ENCODE peak calls at places on chromosomes 12 and 14, in six cellular contexts. Z, N, O, U, L and W are unnamed samples.

GRCh38 chr14:99619873-99620834 is 16.1 kb upstream of the CCDC85C start:
- DNase-seq in Z (no peak), N (peak; percentile 73), O (no peak), U (no peak), L (no peak), W (no peak)

GRCh38 chr12:10716704-10717315 is 6.3 kb downstream of the YBX3 start:
- DNase-seq in Z (no peak), N (peak; percentile 99), O (peak; percentile 88), U (no peak), L (no peak), W (no peak)

GRCh38 chr12:53251477-53252348 is 16.4 kb upstream of the ESPL1 start:
- DNase-seq in Z (peak; percentile 52), N (peak; percentile 76), O (peak; percentile 79), U (peak; percentile 64), L (peak; percentile 70), W (peak; percentile 97)

GRCh38 chr12:121776190-121777098 is 17.0 kb downstream of the RHOF start:
- DNase-seq in Z (peak; percentile 19), N (peak; percentile 69), O (peak; percentile 90), U (peak; percentile 83), L (peak; percentile 75), W (peak; percentile 92)

GRCh38 chr12:53182836-53183235 is 2.1 kb upstream of the CSAD start:
- DNase-seq in Z (peak; percentile 96), N (peak; percentile 64), O (peak; percentile 47), U (no peak), L (no peak), W (no peak)

GRCh38 chr14:23005861-23006534 is 3.9 kb downstream of the C14orf93 start:
- DNase-seq in Z (no peak), N (no peak), O (no peak), U (no peak), L (no peak), W (no peak)

GRCh38 chr14:51251486-51251885 is 11.4 kb downstream of the TMX1 start:
- DNase-seq in Z (no peak), N (peak; percentile 76), O (no peak), U (no peak), L (no peak), W (no peak)

GRCh38 chr14:29465095-29465494 is 462.6 kb downstream of the PRKD1 start:
- DNase-seq in Z (no peak), N (no peak), O (no peak), U (no peak), L (no peak), W (no peak)

GRCh38 chr14:61033851-61034250 is 52.8 kb downstream of the SLC38A6 start:
- DNase-seq in Z (no peak), N (no peak), O (no peak), U (no peak), L (no peak), W (no peak)

GRCh38 chr12:41466300-41466699 is 278.2 kb downstream of the PDZRN4 start:
- DNase-seq in Z (no peak), N (no peak), O (no peak), U (no peak), L (no peak), W (no peak)

GRCh38 chr12:59111873-59112272 is 191.6 kb upstream of the LRIG3 start:
- DNase-seq in Z (no peak), N (no peak), O (no peak), U (no peak), L (no peak), W (no peak)

GRCh38 chr12:59719701-59720100 is 123.9 kb downstream of the SLC16A7 start:
- DNase-seq in Z (no peak), N (no peak), O (no peak), U (no peak), L (no peak), W (no peak)

GRCh38 chr12:26713885-26714383 is 119.1 kb downstream of the ITPR2 start:
- DNase-seq in Z (no peak), N (no peak), O (no peak), U (no peak), L (no peak), W (no peak)

GRCh38 chr14:88463318-88463717 is 77.9 kb downstream of the SPATA7 start:
- DNase-seq in Z (peak; percentile 8), N (peak; percentile 21), O (peak; percentile 44), U (peak; percentile 12), L (no peak), W (no peak)

GRCh38 chr12:47999816-48000215 is 4.5 kb downstream of the COL2A1 start:
- DNase-seq in Z (no peak), N (no peak), O (no peak), U (no peak), L (no peak), W (no peak)

GRCh38 chr14:81655423-81656314 is 122.0 kb upstream of the SEL1L start:
- DNase-seq in Z (no peak), N (peak; percentile 22), O (no peak), U (no peak), L (no peak), W (no peak)